ENCODE peak calls at places on chromosome 22, in four cellular contexts. J, H, X and W are unnamed samples.

GRCh38 chr22:26416670-26417270 is 12.3 kb upstream of the ASPHD2 start:
- DNase-seq in H (no peak), X (peak), J (peak), W (peak)

GRCh38 chr22:30866811-30867271 is 101.7 kb downstream of the MORC2 start:
- DNase-seq in J (no peak), H (no peak), X (no peak), W (no peak)

GRCh38 chr22:45319319-45319675 is 9.6 kb downstream of the FAM118A start:
- DNase-seq in J (no peak), X (no peak), H (no peak), W (no peak)

GRCh38 chr22:21641417-21641794 is 696 bp upstream of the SDF2L1 start:
- DNase-seq in X (no peak), H (no peak), J (peak), W (peak)

GRCh38 chr22:49124588-49124987 is 703.1 kb downstream of the BRD1 start:
- DNase-seq in J (peak), X (no peak), H (no peak), W (no peak)

GRCh38 chr22:20219667-20220628 is 48.2 kb downstream of the RTN4R start:
- DNase-seq in H (no peak), J (no peak), X (no peak), W (no peak)

GRCh38 chr22:47168900-47169800 is 406.7 kb downstream of the TBC1D22A start:
- DNase-seq in H (no peak), X (peak), J (peak), W (peak)

GRCh38 chr22:20283674-20284066 is 15.6 kb upstream of the RTN4R start:
- DNase-seq in X (no peak), J (no peak), H (no peak), W (no peak)

GRCh38 chr22:50683086-50683993 is 10.7 kb downstream of the SHANK3 start:
- DNase-seq in X (no peak), J (no peak), H (no peak), W (no peak)

GRCh38 chr22:43375951-43376455 is 32.8 kb upstream of the SCUBE1 start:
- DNase-seq in J (no peak), X (no peak), H (no peak), W (no peak)

GRCh38 chr22:11360632-11361031 is 4167.4 kb upstream of the OR11H1 start:
- DNase-seq in X (no peak), J (no peak), H (no peak), W (no peak)

GRCh38 chr22:50089231-50090140 is at the start of gene MOV10L1:
- DNase-seq in J (peak), X (no peak), H (no peak), W (no peak)

GRCh38 chr22:37228106-37229011 is 15.7 kb downstream of the RAC2 start:
- DNase-seq in H (no peak), X (no peak), J (peak), W (no peak)

GRCh38 chr22:42711281-42711731 is 9.4 kb downstream of the A4GALT start:
- DNase-seq in X (no peak), J (no peak), H (no peak), W (no peak)

GRCh38 chr22:25903294-25903693 is 161.3 kb downstream of the MYO18B start:
- DNase-seq in J (no peak), H (no peak), X (peak), W (peak)

GRCh38 chr22:23395476-23396361 is 184.4 kb downstream of the IGLL1 start:
- DNase-seq in X (no peak), H (no peak), J (no peak), W (no peak)

GRCh38 chr22:44668886-44669724 is 32.9 kb upstream of the PRR5 start:
- DNase-seq in J (no peak), H (no peak), X (no peak), W (no peak)

GRCh38 chr22:43777204-43777671 is 34.9 kb downstream of the EFCAB6 start:
- DNase-seq in X (no peak), H (no peak), J (no peak), W (peak)

GRCh38 chr22:44119669-44120313 is 60.9 kb upstream of the PARVG start:
- DNase-seq in X (no peak), H (no peak), J (no peak), W (no peak)

GRCh38 chr22:17972385-17973181 is 51.8 kb downstream of the MICAL3 start:
- DNase-seq in H (no peak), X (no peak), J (peak), W (no peak)

GRCh38 chr22:35882226-35883027 is 146.2 kb downstream of the RBFOX2 start:
- DNase-seq in H (no peak), J (no peak), X (no peak), W (no peak)

GRCh38 chr22:40270748-40271373 is 75.4 kb upstream of the ADSL start:
- DNase-seq in X (no peak), H (no peak), J (no peak), W (no peak)

GRCh38 chr22:16915711-16916110 is 90.5 kb upstream of the XKR3 start:
- DNase-seq in J (no peak), X (no peak), H (no peak), W (peak)